ENCODE peak calls at places on chromosome 9, in ten cellular contexts. F is HFF-Myc, B is tibial nerve, O is psoas muscle, E is transverse colon, W is cardiac muscle cell, M is heart right ventricle, G is A549, Z is astrocyte of the spinal cord, U is fibroblast of the aortic adventitia. Q is an unnamed sample.

GRCh38 chr9:81787747-81788632 is 98.6 kb upstream of the TLE1 start:
- DNase-seq in G (peak), B (peak), U (peak), F (peak), Z (peak), O (peak), E (peak), W (no peak), M (no peak), Q (peak)

GRCh38 chr9:72902268-72902667 is 50.6 kb downstream of the ALDH1A1 start:
- DNase-seq in O (no peak), M (no peak), Z (no peak), W (no peak), U (no peak), G (no peak), F (no peak), E (no peak), B (no peak), Q (no peak)

GRCh38 chr9:93114169-93114983 is 18.4 kb downstream of the CARD19 start:
- DNase-seq in Z (no peak), B (no peak), O (peak), M (no peak), W (no peak), E (no peak), U (no peak), F (no peak), G (no peak), Q (no peak)

GRCh38 chr9:78713746-78714405 is 417.0 kb downstream of the PSAT1 start:
- DNase-seq in U (peak), M (no peak), E (no peak), F (peak), G (no peak), Z (peak), O (no peak), B (no peak), W (no peak), Q (peak)

GRCh38 chr9:114108016-114108833 is 9.1 kb upstream of the KIF12 start:
- DNase-seq in W (peak), E (peak), M (peak), Z (peak), B (peak), O (peak), U (peak), G (peak), F (peak), Q (peak)

GRCh38 chr9:76866689-76867088 is 39.2 kb downstream of the PRUNE2 start:
- DNase-seq in U (peak), G (peak), O (no peak), W (no peak), F (peak), Z (peak), M (no peak), B (no peak), E (no peak), Q (peak)

GRCh38 chr9:70390922-70391321 is 23.5 kb downstream of the KLF9 start:
- DNase-seq in Z (peak), E (no peak), G (no peak), O (no peak), M (no peak), U (no peak), B (no peak), F (no peak), W (no peak), Q (peak)

GRCh38 chr9:36559036-36559695 is 13.5 kb upstream of the MELK start:
- DNase-seq in U (peak), O (no peak), Z (peak), F (no peak), E (no peak), B (no peak), W (no peak), G (no peak), M (no peak), Q (peak)

GRCh38 chr9:33708441-33708840 is 86.9 kb upstream of the PRSS3 start:
- DNase-seq in U (no peak), F (no peak), E (no peak), O (no peak), M (no peak), Z (no peak), B (no peak), W (no peak), G (no peak), Q (no peak)

GRCh38 chr9:78064075-78064474 is 32.5 kb upstream of the GNAQ start:
- DNase-seq in Z (peak), U (peak), B (no peak), G (no peak), W (no peak), F (no peak), E (no peak), O (no peak), M (no peak), Q (peak)

GRCh38 chr9:126399251-126399650 is 72.6 kb downstream of the MVB12B start:
- DNase-seq in Z (peak), E (no peak), W (no peak), O (no peak), F (no peak), B (no peak), G (no peak), M (no peak), U (peak), Q (no peak)

GRCh38 chr9:126400571-126400970 is 73.9 kb downstream of the MVB12B start:
- DNase-seq in Z (no peak), F (no peak), G (no peak), B (no peak), M (no peak), W (no peak), E (no peak), U (no peak), O (no peak), Q (no peak)

GRCh38 chr9:126397056-126397455 is 70.4 kb downstream of the MVB12B start:
- DNase-seq in O (no peak), M (no peak), G (peak), Z (no peak), U (no peak), W (no peak), E (peak), B (no peak), F (no peak), Q (no peak)

GRCh38 chr9:126399789-126400188 is 73.2 kb downstream of the MVB12B start:
- DNase-seq in B (no peak), W (no peak), Z (no peak), M (no peak), G (no peak), O (no peak), E (no peak), U (no peak), F (no peak), Q (no peak)

DNA sequence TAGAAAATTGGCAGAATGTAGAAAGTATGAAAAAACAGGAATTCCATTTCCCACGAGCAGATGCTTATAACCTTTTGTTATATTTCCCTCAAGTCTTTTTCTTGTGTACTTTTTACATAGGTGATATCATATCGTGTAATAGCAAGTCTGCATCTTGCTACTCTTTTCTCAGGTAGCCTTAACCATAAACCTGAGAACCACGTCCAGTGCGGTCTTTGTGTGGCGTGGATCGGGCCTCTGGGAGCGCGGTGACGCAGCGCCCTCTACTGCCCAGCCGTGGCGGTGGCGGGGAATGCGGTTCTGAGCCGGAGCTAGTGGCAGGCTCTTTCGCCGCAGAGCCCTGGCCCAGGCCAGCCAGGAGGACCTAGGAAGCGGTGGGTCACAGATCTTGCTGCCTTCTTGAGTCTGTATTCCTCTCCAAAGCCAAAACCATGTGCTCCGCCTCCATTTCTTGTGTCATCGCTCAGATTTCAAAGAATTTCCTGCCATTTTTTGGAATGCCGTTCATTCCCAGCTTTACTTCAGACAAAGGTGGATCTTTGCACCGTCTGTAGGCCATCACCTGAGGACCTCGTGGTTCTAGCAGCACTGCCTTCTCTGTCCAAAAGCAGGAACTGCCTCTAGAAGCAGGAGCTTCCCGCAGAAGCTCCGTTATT is 71.9 kb downstream of the MVB12B start:
- DNase-seq in W (peak), B (peak), F (no peak), G (peak), M (peak), O (peak), Z (peak), U (peak), E (peak), Q (peak)
- TF ChIP-seq CTCF in W (peak), B (peak), F (peak), G (peak), M (peak), O (peak), Z (peak), U (peak), E (peak), Q (peak)

DNA sequence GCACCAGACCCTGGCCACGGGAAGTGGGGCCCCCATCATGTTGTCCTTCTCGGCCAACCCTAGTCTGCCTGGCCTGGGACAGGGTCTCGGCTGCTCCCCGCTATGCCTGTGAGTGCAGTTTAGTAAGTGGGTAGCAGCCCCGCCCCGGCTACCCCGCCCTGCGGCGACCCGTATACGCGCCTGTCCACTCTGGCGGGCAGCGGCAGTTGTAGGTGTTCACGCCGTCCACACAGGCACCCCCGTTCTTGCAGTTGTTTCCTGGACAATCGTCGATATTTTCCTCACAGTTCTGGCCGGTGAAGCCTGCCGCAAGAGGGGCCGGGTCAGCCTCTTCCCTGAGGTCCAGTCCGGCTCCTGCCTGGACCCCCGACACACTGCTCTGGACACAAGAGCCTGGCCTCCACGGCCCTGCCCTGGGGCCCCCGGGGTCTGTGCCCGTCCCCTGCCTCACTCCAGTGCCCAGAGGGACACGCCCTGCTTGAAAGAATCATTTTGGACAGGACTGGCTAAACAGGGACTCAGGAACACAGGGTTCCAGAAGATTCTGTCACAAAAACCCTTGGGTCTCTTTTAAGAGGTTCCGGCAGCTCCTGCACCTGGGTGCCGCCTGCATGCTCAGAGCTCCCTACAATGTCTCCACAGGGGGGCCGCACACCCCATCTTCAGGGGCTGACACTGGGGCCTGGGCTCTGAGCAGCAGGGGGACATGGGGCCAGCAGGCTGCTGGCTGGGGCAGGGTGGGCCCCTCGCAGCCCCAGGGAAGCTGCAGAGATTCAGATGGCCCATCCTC is 26.4 kb downstream of the NOTCH1 start:
- DNase-seq in F (no peak), O (no peak), E (no peak), M (no peak), W (no peak), U (no peak), G (peak), B (no peak), Z (no peak), Q (no peak)
- H3K4me3 ChIP-seq in F (no peak), O (no peak), E (no peak), M (no peak), W (no peak), U (no peak), G (no peak), B (no peak), Z (no peak), Q (no peak)

DNA sequence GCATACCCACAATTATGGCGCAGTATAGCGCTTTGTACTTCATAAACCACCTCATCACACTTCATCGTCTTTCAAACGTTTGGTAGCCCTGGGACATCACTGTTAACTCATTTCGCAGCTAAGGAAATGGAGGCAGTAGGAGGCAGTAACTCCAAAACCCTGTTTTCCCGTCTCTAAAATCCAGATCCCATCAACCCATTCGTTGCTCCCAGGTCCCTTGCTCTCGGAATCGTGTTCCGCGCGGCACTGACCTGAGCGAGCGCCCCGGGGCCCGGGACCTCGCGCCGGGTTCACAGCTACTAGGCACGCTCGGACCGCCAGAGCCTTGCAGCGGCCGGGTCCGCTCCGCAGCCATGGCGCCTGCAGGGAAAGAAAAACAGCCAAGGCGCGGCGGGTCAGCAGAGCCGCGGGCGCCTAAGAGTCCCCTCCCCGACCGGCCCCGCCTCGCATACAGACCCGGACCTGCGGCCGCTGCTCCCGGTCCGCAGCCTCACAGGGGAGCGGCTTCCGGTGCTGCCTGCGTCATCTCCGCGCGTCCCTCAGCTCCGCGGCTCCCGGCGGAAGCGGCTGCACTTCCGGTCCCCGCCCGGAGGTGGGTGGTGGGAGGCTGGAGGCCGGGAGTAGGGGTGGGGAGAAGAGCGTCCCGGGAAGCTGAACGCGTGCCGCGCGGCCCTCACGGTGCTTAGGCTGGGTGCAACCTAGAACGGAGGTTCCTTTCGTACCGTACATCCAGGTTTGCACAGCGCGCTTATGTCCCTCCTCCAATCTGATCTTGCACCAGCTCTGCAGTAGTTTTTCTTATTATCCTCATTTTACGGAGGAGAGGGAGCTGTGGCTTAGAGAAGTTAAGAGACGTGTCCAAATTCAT is at the start of gene FBXW2:
- DNase-seq in E (peak), U (peak), W (peak), G (peak), B (peak), O (peak), Z (peak), F (peak), M (peak), Q (peak)
- TF ChIP-seq CTCF in E (peak), U (no peak), W (no peak), G (no peak), B (no peak), O (no peak), Z (no peak), F (no peak), M (no peak), Q (no peak)

DNA sequence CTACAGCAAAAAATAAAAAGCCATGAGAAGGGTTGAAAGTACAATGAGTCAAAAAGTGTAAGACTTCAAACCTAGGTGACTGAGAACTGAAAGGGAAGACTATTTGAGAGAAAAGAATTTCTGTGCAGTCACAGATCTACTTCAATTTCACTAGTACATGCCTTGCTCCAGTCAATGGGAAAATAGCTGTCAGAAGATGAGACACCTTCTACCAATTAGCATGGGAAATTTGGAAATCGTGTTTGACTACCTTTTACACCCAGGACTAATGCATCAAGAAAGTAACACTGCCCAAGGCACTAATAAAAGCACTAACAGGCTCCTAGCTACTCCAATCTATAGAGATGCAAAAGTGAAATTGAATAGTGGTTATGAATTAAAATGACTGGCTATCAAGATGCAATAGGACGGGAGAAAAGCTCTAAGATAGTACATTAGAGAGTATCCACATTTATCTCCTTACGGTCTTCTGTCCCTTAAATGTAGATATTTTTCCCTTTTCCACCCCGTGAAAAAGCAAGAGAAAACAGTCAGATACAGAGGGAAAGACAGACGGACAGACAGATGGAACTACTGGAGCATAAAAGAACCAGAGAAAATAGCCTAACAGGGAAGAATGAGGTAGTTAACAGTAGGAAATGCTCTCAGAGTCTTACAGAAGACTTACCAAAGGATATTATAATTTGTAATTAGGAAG is 15.2 kb downstream of the ERP44 start:
- DNase-seq in U (no peak), F (no peak), B (no peak), M (no peak), W (no peak), Z (no peak), E (no peak), G (no peak), O (no peak), Q (no peak)
- H3K4me3 ChIP-seq in U (no peak), F (no peak), B (no peak), M (no peak), W (no peak), Z (no peak), E (no peak), G (no peak), O (peak), Q (no peak)

DNA sequence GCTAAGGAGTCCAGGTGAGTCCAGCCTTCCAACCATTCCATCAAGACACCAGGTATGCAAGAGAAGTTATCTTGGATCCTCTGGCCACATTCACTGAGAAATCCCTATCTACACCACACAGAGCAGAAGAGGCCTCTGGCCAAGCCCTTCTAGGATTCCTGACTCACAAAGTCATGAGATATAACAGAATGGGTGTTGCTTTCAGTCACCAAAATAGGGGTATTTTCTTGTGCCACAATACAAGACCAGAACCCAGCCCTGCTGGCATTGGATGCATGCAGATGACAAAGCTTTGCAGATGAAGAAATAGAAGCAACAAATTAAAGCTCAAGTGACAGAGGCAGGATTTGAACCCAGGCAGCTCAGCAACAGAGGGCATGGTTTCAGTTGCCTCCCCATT is 73.5 kb downstream of the PTPN3 start:
- DNase-seq in W (no peak), E (no peak), B (no peak), O (no peak), F (no peak), U (no peak), G (no peak), M (no peak), Z (no peak), Q (no peak)
- TF ChIP-seq CTCF in W (no peak), E (no peak), B (no peak), O (no peak), F (no peak), U (no peak), G (no peak), M (no peak), Z (no peak), Q (no peak)

GRCh38 chr9:130660683-130661460 is 3.5 kb upstream of the PRDM12 start:
- DNase-seq in B (no peak), U (no peak), Z (no peak), E (no peak), O (no peak), M (no peak), F (no peak), G (no peak), W (no peak), Q (no peak)
- H3K4me3 ChIP-seq in B (peak), U (no peak), Z (no peak), E (peak), O (peak), M (peak), F (no peak), G (peak), W (peak), Q (peak)

DNA sequence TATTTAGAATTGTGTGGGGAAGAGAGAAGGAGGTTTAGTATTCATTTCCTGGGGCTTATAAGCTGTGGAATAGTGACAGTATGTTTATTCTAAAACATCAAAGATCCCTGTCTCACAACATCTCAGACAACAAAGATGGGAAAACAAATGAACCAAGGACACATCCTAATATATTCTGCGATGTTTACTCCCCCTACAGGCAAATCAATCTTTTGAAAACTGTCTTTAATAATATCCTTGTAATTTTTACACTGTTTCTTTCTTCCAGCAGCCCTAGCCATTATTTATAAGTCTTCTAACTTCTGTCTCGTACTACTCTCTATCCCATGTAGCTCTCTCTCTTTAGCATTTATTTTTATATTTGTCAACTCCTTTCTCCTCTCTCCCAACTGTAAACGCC is 33.5 kb upstream of the TMEM252 start:
- DNase-seq in Z (no peak), O (no peak), M (no peak), E (no peak), G (no peak), B (no peak), F (no peak), W (no peak), U (no peak), Q (no peak)
- TF ChIP-seq CTCF in Z (no peak), O (peak), M (peak), E (no peak), G (peak), B (peak), F (no peak), W (peak), U (peak), Q (peak)